ENCODE peak calls at places on chromosomes 1 and 21, in four cellular contexts. J is sigmoid colon, H is ureter, O is heart left ventricle. Z is an unnamed sample.

GRCh38 chr1:160830321-160831153 is 32.1 kb downstream of the CD244 start:
- DNase-seq in J (no peak), H (peak), O (peak), Z (no peak)

GRCh38 chr1:16210581-16210980 is 1.9 kb downstream of the ARHGEF19 start:
- DNase-seq in J (no peak), H (no peak), O (no peak), Z (no peak)

GRCh38 chr1:53765656-53766055 is 26.7 kb upstream of the GLIS1 start:
- DNase-seq in J (no peak), H (no peak), O (no peak), Z (no peak)

GRCh38 chr1:59361766-59362165 is 64.9 kb downstream of the FGGY start:
- DNase-seq in J (no peak), H (no peak), O (peak), Z (no peak)

GRCh38 chr1:194309697-194310096 is 1123.3 kb upstream of the B3GALT2 start:
- DNase-seq in J (no peak), H (no peak), O (no peak), Z (no peak)

GRCh38 chr1:214990619-214991018 is 91.9 kb upstream of the KCNK2 start:
- DNase-seq in J (no peak), H (no peak), O (no peak), Z (no peak)

GRCh38 chr1:236156512-236157208 is 14.3 kb downstream of the GPR137B start:
- DNase-seq in J (no peak), H (no peak), O (peak), Z (no peak)

GRCh38 chr1:34164510-34165381 is at the start of gene CSMD2:
- DNase-seq in J (no peak), H (no peak), O (no peak), Z (no peak)

GRCh38 chr1:99768525-99769382 is 2.3 kb upstream of the FRRS1 start:
- DNase-seq in J (no peak), H (no peak), O (no peak), Z (no peak)

GRCh38 chr1:9410737-9411297 is 118.1 kb downstream of the SPSB1 start:
- DNase-seq in J (no peak), H (no peak), O (no peak), Z (no peak)

GRCh38 chr1:183831336-183831735 is 26.4 kb downstream of the RGL1 start:
- DNase-seq in J (no peak), H (no peak), O (no peak), Z (no peak)

GRCh38 chr21:40837456-40837855 is 9.5 kb downstream of the DSCAM start:
- DNase-seq in J (no peak), H (no peak), O (no peak), Z (no peak)

GRCh38 chr1:239814306-239814881 is 277.3 kb upstream of the FMN2 start:
- DNase-seq in J (peak), H (peak), O (no peak), Z (no peak)

GRCh38 chr1:91755888-91756287 is 130.1 kb downstream of the TGFBR3 start:
- DNase-seq in J (peak), H (no peak), O (no peak), Z (no peak)

GRCh38 chr1:200487650-200488049 is 77.8 kb upstream of the ZNF281 start:
- DNase-seq in J (no peak), H (no peak), O (no peak), Z (no peak)

GRCh38 chr1:83959824-83960441 is 39.0 kb downstream of the TTLL7 start:
- DNase-seq in J (no peak), H (no peak), O (no peak), Z (no peak)

GRCh38 chr1:165857046-165857801 is 29.8 kb downstream of the UCK2 start:
- DNase-seq in J (no peak), H (no peak), O (no peak), Z (no peak)

GRCh38 chr1:4724695-4725250 is 70.4 kb downstream of the AJAP1 start:
- DNase-seq in J (no peak), H (no peak), O (no peak), Z (no peak)

GRCh38 chr1:29810121-29811120 is 574.1 kb downstream of the PTPRU start:
- DNase-seq in J (no peak), H (no peak), O (no peak), Z (peak)

GRCh38 chr1:34378968-34379729 is 202.4 kb downstream of the C1orf94 start:
- DNase-seq in J (no peak), H (no peak), O (no peak), Z (no peak)

GRCh38 chr1:23889074-23889473 is 21.0 kb upstream of the FUCA1 start:
- DNase-seq in J (no peak), H (no peak), O (no peak), Z (no peak)

GRCh38 chr1:119582801-119583200 is 65.3 kb downstream of the ZNF697 start:
- DNase-seq in J (no peak), H (peak), O (peak), Z (no peak)

GRCh38 chr21:45467221-45467779 is 62.3 kb downstream of the COL18A1 start:
- DNase-seq in J (no peak), H (no peak), O (peak), Z (no peak)

GRCh38 chr1:156697481-156697880 is 7.9 kb downstream of the CRABP2 start:
- DNase-seq in J (no peak), H (no peak), O (no peak), Z (no peak)

GRCh38 chr1:167455786-167456446 is 62.4 kb downstream of the CD247 start:
- DNase-seq in J (peak), H (no peak), O (peak), Z (no peak)

GRCh38 chr1:155128755-155129473 is 1.2 kb downstream of the EFNA1 start:
- DNase-seq in J (peak), H (peak), O (peak), Z (no peak)

GRCh38 chr1:219350621-219351020 is 176.9 kb downstream of the LYPLAL1 start:
- DNase-seq in J (no peak), H (no peak), O (no peak), Z (no peak)

GRCh38 chr1:163170975-163171676 is 31.6 kb downstream of the RGS5 start:
- DNase-seq in J (no peak), H (no peak), O (no peak), Z (no peak)

GRCh38 chr1:11795238-11795890 is 10.4 kb downstream of the MTHFR start:
- DNase-seq in J (no peak), H (no peak), O (no peak), Z (no peak)

GRCh38 chr21:31008355-31008754 is 29.9 kb downstream of the KRTAP19-8 start:
- DNase-seq in J (no peak), H (no peak), O (no peak), Z (no peak)